ENCODE peak calls at places on chromosomes 1 and 21, in six cellular contexts. F, P, Q, G, N and A are unnamed samples. For H3K27me3, the result is how much of the 10 kb centered on the place peaks cover.

GRCh38 chr1:7450772-7451171 is 320.3 kb upstream of the VAMP3 start:
- DNase-seq in Q (no peak), P (no peak), F (no peak), N (no peak), G (no peak), A (no peak)

GRCh38 chr1:9289090-9289534 is 3.6 kb upstream of the SPSB1 start:
- DNase-seq in F (peak), G (peak), Q (peak), P (no peak), N (peak), A (peak)

GRCh38 chr21:37595944-37596343 is 229.4 kb downstream of the DYRK1A start:
- DNase-seq in F (no peak), Q (no peak), P (no peak), N (no peak), G (no peak), A (no peak)

GRCh38 chr1:96028071-96028470 is 693.5 kb upstream of the PTBP2 start:
- DNase-seq in P (peak), G (no peak), F (no peak), N (no peak), Q (no peak), A (no peak)

GRCh38 chr1:54884768-54885167 is 2.2 kb downstream of the DHCR24 start:
- DNase-seq in G (no peak), F (no peak), Q (no peak), P (no peak), N (no peak), A (no peak)

GRCh38 chr21:37507716-37508115 is 141.1 kb downstream of the DYRK1A start:
- DNase-seq in F (no peak), P (no peak), N (no peak), Q (no peak), G (no peak), A (no peak)

GRCh38 chr1:20932437-20932977 is 145.4 kb upstream of the HP1BP3 start:
- DNase-seq in N (peak), G (no peak), Q (no peak), P (no peak), F (no peak), A (no peak)

GRCh38 chr1:177983824-177984528 is 14.1 kb upstream of the SEC16B start:
- DNase-seq in G (peak), N (no peak), P (peak), F (peak), Q (peak), A (peak)

GRCh38 chr1:78003882-78004718 is 639 bp upstream of the DNAJB4 start:
- DNase-seq in N (peak), P (no peak), Q (peak), F (no peak), G (no peak), A (peak)

GRCh38 chr1:170790175-170790574 is 126.2 kb downstream of the PRRX1 start:
- DNase-seq in P (no peak), G (no peak), F (no peak), Q (no peak), N (no peak), A (no peak)
- TF ChIP-seq CTCF in P (peak), G (peak), F (no peak), Q (peak), N (no peak), A (no peak)

DNA sequence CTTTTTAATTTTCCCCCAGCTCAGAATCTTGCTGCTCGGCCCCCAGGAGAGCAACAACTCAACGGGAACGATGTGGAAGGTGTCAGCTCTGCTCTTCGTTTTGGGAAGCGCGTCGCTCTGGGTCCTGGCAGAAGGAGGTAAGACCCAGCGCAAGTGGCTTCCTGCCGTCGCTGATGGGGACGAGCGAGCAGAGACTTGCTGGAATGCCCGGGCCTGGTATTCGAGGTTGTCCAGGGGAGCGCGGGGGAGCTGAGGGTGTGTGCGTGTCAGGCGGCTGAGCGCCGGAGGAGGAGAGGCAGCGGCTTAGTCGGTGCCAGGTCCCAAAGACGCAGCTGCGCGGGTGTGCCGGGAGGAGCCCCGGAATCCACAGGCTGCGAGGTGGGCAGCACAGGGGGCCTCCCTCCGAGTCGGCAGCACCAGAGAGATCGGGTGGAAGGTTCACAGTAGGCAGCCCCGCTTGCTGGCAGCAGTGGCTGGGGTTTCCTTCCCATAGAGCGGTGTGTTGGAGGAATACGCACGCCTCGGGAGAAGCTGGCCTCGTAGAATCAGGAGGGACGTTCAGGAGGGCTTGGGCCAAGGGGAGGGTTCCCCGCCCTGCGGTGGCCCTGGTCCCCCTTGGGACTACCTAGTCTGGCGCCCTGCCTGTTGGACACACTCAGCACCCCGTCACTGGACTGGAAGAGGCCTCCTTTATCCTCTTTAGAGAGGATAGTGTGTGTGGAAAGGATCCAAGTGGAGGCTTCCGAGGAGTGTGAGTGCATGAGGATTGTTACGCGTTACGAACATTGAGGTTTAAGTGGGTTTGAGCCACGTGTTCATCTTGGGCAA is 546 bp downstream of the PDPN start:
- DNase-seq in F (no peak), Q (peak), N (no peak), G (no peak), P (peak), A (peak)
- H3K4me3 ChIP-seq in F (peak), Q (peak), N (no peak), G (peak), P (peak), A (peak)

DNA sequence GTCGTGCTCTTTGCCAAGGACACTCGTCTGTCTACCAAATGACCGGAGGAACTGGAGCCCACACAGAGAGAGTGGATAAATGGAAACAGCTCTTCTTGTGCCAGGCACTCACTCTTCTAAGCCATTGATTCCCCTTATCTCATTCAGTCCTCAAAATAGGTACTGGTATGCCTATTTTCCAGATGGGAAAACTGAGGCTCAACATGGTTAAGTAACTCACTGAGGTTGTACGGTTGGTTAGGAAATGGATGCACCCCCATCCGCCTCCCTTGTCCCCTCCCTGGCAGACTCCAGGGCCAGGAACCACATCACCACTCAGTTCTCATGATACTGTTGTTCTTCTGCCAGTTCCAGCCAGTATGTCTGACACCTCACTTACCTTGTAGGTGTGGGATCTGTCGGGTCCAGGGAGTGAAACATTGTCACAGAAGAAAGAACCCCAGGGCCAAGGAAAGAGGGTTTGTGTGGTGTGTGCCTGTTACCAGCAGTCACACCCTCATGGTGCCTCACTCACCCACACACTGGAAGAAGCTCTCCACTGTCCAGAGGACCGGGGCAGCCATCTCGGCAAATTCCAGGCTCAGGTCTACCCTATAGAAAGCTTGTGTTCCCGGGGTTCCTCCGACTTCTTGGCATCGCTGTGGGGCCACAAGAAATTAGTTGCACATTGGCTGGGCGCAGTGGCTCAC is 58.8 kb upstream of the TARDBP start:
- DNase-seq in P (no peak), G (no peak), F (no peak), N (no peak), Q (no peak), A (no peak)
- H3K27me3 ChIP-seq in P (under half), G (under half), F (under half), N (under half), Q (under half), A (under half)

GRCh38 chr21:25384782-25385181 is 222.5 kb downstream of the MRPL39 start:
- DNase-seq in G (no peak), N (no peak), P (no peak), Q (no peak), F (no peak), A (no peak)

GRCh38 chr21:25387665-25388064 is 219.6 kb downstream of the MRPL39 start:
- DNase-seq in Q (no peak), N (no peak), G (no peak), F (no peak), P (no peak), A (no peak)

GRCh38 chr21:25383545-25383944 is 223.7 kb downstream of the MRPL39 start:
- DNase-seq in G (no peak), Q (no peak), F (no peak), P (no peak), N (no peak), A (no peak)

GRCh38 chr21:25385912-25386474 is 221.3 kb downstream of the MRPL39 start:
- DNase-seq in Q (peak), F (no peak), N (no peak), G (no peak), P (no peak), A (peak)
- TF ChIP-seq CTCF in Q (peak), F (peak), N (peak), G (peak), P (peak), A (peak)

DNA sequence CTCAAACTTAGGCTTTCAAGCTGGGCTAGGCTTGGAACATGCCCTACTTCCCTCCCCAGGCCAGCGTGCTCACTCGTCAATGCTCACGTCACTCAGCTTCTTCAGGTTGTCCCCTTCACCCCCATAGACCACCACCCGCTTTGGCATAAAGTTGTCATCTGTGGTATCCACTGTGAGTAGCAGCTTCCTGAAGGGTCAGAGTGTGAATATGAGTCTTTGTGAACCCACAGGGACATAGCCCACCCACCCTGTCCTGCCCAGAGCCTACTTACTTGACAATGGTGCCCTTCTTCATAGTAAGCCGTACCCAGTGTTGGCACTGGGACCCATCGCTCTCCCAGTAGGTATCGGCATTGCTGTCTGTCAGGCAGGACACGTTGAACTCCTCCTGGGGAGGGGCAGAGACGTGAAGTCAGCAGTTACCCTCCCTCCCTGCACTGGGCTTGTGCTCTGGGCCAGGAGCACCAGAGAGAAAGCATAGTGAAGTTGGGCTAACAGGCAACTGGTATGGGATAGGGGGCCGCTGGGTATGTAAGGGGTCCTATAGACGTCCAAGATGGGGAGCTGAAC is 1.7 kb downstream of the HECTD3 start:
- DNase-seq in F (no peak), N (no peak), P (no peak), Q (no peak), G (no peak), A (no peak)
- H3K4me3 ChIP-seq in F (peak), N (no peak), P (peak), Q (no peak), G (peak), A (no peak)

GRCh38 chr21:34345892-34346291 is 17.9 kb upstream of the KCNE2 start:
- DNase-seq in P (no peak), G (no peak), N (no peak), F (no peak), Q (no peak), A (no peak)
- H3K27me3 ChIP-seq in P (under half), G (under half), N (under half), F (under half), Q (under half), A (under half)

GRCh38 chr21:43929217-43929971 is 64.4 kb downstream of the AGPAT3 start:
- DNase-seq in Q (no peak), G (no peak), N (no peak), F (no peak), P (no peak), A (no peak)
- TF ChIP-seq CTCF in Q (no peak), G (no peak), N (no peak), F (no peak), P (no peak), A (no peak)

GRCh38 chr1:1618396-1619068 is 3.2 kb downstream of the MIB2 start:
- DNase-seq in Q (no peak), F (no peak), N (no peak), G (no peak), P (no peak), A (no peak)
- H3K4me3 ChIP-seq in Q (no peak), F (no peak), N (no peak), G (no peak), P (no peak), A (no peak)

DNA sequence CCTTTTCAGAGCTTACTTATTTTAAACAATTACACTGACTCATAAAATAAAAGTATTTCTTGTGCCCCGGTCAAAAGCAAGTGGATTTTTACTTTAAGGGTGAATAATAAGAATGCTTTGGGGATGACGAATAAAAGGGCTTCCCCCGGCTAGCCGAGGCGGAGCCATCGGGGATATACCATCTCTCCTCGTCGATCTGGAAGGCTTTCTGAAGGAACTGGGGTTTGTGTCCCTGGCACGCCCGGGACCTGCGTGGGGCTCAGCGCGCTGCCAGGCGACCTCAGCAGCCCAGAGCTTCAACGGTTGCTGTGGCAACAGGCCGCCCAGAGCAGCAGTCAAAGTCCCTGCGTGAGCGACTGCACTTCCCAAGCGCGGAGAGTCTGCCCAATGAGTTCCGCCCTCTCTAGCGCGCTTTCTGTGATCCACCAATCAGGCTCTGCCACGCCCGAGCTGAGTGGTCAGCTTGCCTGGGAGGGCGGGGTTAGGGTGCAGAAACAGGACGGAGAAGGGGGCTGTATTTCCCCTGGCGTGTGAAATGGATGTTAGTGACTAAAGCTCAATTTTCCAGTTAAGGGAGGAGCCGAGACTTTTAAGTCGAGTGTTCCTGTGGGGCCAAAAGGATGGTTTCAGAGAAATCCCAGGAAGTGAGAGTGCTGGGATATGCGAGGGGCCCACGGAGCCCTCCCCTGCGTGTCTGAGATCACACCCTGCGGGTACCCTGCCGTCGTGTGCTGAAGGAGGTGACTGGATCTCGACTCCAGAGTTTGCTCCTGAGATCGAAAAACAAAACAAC is 33.0 kb upstream of the MGST3 start:
- DNase-seq in P (peak), G (peak), N (peak), F (peak), Q (peak), A (peak)
- H3K27me3 ChIP-seq in P (under half), G (under half), N (under half), F (under half), Q (under half), A (under half)